ENCODE peak calls at places on chromosomes 1 and 21, in seven cellular contexts. X is IMR-90, F is HCT116, I is body of pancreas, Q is right lobe of liver, N is spleen, Y is heart left ventricle. B is an unnamed sample. For H3K27me3, the result is how much of the 10 kb centered on the place peaks cover.

GRCh38 chr21:45974073-45975016 is 7.2 kb upstream of the COL6A1 start:
- DNase-seq in I (peak), F (peak), X (peak), Q (peak), Y (peak), N (peak), B (peak)

GRCh38 chr21:14273736-14274538 is 58.0 kb downstream of the RBM11 start:
- DNase-seq in N (peak), Y (peak), X (no peak), Q (peak), I (peak), F (no peak), B (no peak)

GRCh38 chr1:39720094-39720999 is 18.3 kb upstream of the PPIE start:
- DNase-seq in I (peak), F (peak), X (peak), Y (no peak), Q (no peak), N (no peak), B (no peak)

GRCh38 chr1:81443288-81443687 is 357.4 kb upstream of the ADGRL2 start:
- DNase-seq in Y (no peak), N (no peak), F (no peak), X (no peak), Q (no peak), I (no peak), B (no peak)

GRCh38 chr21:16280731-16281130 is 550.9 kb downstream of the USP25 start:
- DNase-seq in Y (no peak), N (no peak), F (no peak), I (no peak), Q (no peak), X (no peak), B (no peak)

GRCh38 chr1:17874231-17874630 is 119.1 kb downstream of the ACTL8 start:
- DNase-seq in Q (no peak), I (no peak), X (peak), F (no peak), Y (no peak), N (no peak), B (no peak)

GRCh38 chr1:177012342-177012741 is 152.2 kb downstream of the ASTN1 start:
- DNase-seq in X (no peak), N (no peak), Y (no peak), F (no peak), Q (no peak), I (no peak), B (no peak)

GRCh38 chr1:221631551-221631950 is 110.3 kb downstream of the DUSP10 start:
- DNase-seq in I (no peak), F (no peak), Y (no peak), Q (no peak), N (no peak), X (no peak), B (no peak)

GRCh38 chr1:97337250-97338030 is 583.4 kb downstream of the DPYD start:
- DNase-seq in F (no peak), X (peak), N (no peak), I (no peak), Q (no peak), Y (no peak), B (no peak)

GRCh38 chr1:63368131-63368530 is 704 bp downstream of the ALG6 start:
- DNase-seq in Q (no peak), I (no peak), X (no peak), N (no peak), Y (no peak), F (no peak), B (no peak)

GRCh38 chr1:180571832-180572636 is 13.3 kb downstream of the OVAAL start:
- DNase-seq in Y (no peak), N (no peak), X (peak), I (no peak), Q (no peak), F (peak), B (no peak)

GRCh38 chr21:26177187-26177586 is 6.6 kb upstream of the APP start:
- DNase-seq in N (no peak), X (no peak), Y (peak), F (no peak), Q (no peak), I (no peak), B (no peak)

GRCh38 chr1:154467768-154468102 is 34.3 kb upstream of the TDRD10 start:
- DNase-seq in F (no peak), Q (no peak), X (no peak), N (no peak), Y (no peak), I (no peak), B (no peak)

GRCh38 chr21:15768045-15768601 is 38.3 kb downstream of the USP25 start:
- DNase-seq in F (no peak), X (no peak), N (no peak), Y (no peak), I (no peak), Q (no peak), B (no peak)

GRCh38 chr1:118151312-118151937 is 33.6 kb downstream of the SPAG17 start:
- DNase-seq in X (peak), F (peak), I (peak), Y (no peak), N (no peak), Q (no peak), B (no peak)

GRCh38 chr1:171901245-171901644 is 59.9 kb downstream of the DNM3 start:
- DNase-seq in F (no peak), Y (no peak), Q (no peak), N (no peak), I (no peak), X (no peak), B (no peak)

GRCh38 chr1:39452081-39452480 is 39.4 kb upstream of the BMP8A start:
- DNase-seq in X (no peak), N (no peak), Y (no peak), I (no peak), F (no peak), Q (no peak), B (no peak)

GRCh38 chr1:66764994-66765578 is 12.8 kb downstream of the DYNLT5 start:
- DNase-seq in X (peak), I (peak), Y (peak), N (no peak), Q (no peak), F (peak), B (no peak)

GRCh38 chr1:22252248-22252647 is 109.4 kb upstream of the WNT4 start:
- DNase-seq in F (no peak), X (no peak), Y (no peak), N (no peak), I (no peak), Q (no peak), B (no peak)

GRCh38 chr1:161159915-161160248 is 582 bp downstream of the USP21 start:
- DNase-seq in F (no peak), N (no peak), I (no peak), Y (no peak), Q (no peak), X (no peak), B (no peak)

GRCh38 chr1:154595621-154596020 is 12.4 kb downstream of the ADAR start:
- DNase-seq in I (no peak), Q (no peak), X (peak), N (no peak), F (no peak), Y (no peak), B (no peak)

DNA sequence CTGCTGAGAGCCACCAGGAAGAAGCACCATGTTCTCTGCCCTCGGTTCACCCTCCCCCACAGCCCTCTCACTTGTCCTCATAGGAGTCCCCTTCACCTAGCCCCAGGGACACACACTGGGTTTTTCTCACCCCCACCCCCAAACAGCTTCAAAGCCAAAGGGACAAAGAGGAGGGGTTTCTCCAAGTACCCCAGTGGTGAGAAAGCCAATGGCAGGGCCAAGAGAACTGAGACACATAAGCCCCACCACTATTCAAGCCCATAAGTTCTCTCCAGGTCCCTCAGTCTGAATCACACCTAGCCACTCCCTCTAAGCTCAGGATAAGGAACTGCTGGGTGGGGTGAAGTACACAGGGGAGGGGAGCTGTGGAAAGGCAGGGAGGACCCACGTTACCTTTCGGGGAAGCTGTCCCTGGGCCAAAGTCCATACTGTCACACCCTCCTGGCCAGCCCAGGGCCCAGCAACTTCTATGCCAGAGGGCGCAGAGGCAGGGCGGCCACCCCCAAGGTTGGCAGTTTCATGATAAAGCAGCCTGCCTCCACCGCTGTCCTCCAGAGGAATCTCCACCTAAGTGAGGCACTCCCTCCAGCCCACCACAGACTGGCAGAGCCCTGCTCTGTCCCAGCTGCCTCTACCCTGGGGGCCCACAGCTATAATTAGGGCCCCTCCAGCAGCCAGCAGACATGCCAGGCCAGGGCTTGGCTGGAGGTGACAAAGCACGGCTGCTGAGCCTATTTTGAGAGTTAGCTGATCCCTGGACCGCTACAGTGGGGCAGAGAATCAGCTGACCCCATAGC is 39.0 kb upstream of the PPP1R15B start:
- DNase-seq in F (no peak), I (peak), X (no peak), Y (peak), Q (peak), N (peak), B (no peak)
- TF ChIP-seq POLR2A in F (no peak), I (no peak), X (no peak), Y (no peak), Q (no peak), N (no peak), B (no peak)

GRCh38 chr1:201750934-201751333 is 78.0 kb upstream of the IPO9 start:
- DNase-seq in F (no peak), Y (no peak), N (no peak), Q (no peak), X (peak), I (no peak), B (no peak)
- H3K27ac ChIP-seq in F (no peak), Y (peak), N (no peak), Q (no peak), X (peak), I (no peak), B (no peak)

DNA sequence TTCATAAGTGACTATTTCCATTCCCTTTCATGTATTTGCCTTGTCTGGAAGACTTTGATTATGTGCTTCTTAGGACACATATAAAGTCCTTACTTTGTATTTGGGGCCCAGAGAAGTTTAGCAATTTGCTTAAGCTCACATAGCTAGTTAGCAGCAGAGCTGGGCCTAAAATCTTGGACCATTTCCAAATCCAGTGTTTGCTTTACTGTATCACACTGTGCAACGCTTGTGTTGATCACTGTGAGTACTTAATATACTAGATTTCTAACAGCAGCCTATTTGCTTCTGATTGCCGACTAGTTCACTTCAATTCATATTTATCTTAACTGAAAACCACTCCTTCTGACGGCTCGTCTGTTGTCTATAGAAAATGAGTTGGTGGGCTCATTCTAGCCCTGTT is 2.3 kb upstream of the KCNA3 start:
- DNase-seq in Y (no peak), N (no peak), I (no peak), F (no peak), X (no peak), Q (no peak), B (no peak)
- H3K27me3 ChIP-seq in Y (under half), N (under half), I (under half), F (under half), X (under half), Q (under half), B (under half)

DNA sequence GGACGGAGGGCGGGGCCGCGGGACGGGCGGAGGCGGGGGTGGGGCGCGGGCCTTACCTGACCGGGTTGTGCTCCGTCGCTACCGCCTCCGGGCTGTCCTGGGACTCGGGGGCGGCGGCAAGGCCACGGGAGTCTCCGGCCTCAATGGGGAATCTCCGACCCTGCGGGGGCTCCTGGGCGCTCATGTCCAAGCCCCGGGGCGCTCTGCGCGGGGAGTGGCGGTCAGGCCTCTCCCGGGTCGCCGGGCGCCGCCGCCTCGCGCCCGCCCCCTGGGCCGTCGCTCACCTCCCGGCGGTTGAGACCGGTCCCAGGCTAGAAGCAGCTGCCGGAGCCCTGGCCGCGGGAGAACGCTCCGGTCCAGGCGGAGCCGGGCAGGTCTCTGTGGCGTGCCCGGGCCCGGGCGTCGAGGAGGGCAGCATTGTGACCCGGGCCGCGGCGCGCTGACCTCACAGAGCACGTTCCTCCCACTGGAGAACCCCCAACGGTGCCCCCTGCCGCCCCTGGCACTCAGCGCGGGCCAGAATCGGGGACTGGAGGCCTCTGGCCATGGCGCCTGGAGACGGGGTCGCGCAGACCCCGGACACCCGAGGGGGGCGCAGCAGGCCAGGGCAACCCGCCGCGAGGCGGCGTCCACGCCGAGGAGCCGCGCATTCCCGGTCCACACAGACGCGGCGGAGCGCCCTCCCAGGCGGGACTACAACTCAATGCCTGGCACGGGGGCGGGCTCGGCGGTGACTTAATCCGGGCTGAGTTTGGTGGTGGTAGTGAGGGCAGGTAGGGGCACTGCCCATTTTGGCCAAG is 411 bp downstream of the FAM229A start:
- DNase-seq in Q (peak), I (peak), X (no peak), F (no peak), N (peak), Y (peak), B (peak)
- TF ChIP-seq POLR2A in Q (no peak), I (peak), X (no peak), F (no peak), N (no peak), Y (no peak), B (no peak)

B was measured in sigmoid colon.